ENCODE peak calls at places on chromosomes 12 and 14, in nine cellular contexts. One of them, this sample, is unnamed. For H3K27me3, the result is how much of the 10 kb centered on the place peaks cover.

GRCh38 chr14:29521526-29522137 is 406.0 kb downstream of the PRKD1 start:
- DNase-seq in thyroid gland: no peak
- DNase-seq in CD8-positive, alpha-beta T cell: no peak
- DNase-seq in upper lobe of right lung: no peak
- DNase-seq in GM23248: peak
- DNase-seq in dorsolateral prefrontal cortex: no peak
- DNase-seq in RWPE2: no peak
- DNase-seq in WERI-Rb-1: peak
- DNase-seq in lower lobe of right lung: no peak
- DNase-seq in this sample: no peak

GRCh38 chr14:103207038-103207403 is 83.8 kb downstream of the TNFAIP2 start:
- DNase-seq in GM23248: peak
- DNase-seq in dorsolateral prefrontal cortex: peak
- DNase-seq in RWPE2: peak
- DNase-seq in thyroid gland: peak
- DNase-seq in WERI-Rb-1: no peak
- DNase-seq in lower lobe of right lung: peak
- DNase-seq in upper lobe of right lung: peak
- DNase-seq in CD8-positive, alpha-beta T cell: no peak
- DNase-seq in this sample: no peak

GRCh38 chr14:106372870-106373657 is 846.7 kb downstream of the TMEM121 start:
- DNase-seq in thyroid gland: peak
- DNase-seq in upper lobe of right lung: peak
- DNase-seq in lower lobe of right lung: peak
- DNase-seq in dorsolateral prefrontal cortex: no peak
- DNase-seq in RWPE2: peak
- DNase-seq in GM23248: peak
- DNase-seq in CD8-positive, alpha-beta T cell: peak
- DNase-seq in WERI-Rb-1: peak
- DNase-seq in this sample: no peak

GRCh38 chr12:101594700-101595099 is at the start of gene MYBPC1:
- DNase-seq in CD8-positive, alpha-beta T cell: no peak
- DNase-seq in WERI-Rb-1: no peak
- DNase-seq in GM23248: no peak
- DNase-seq in RWPE2: no peak
- DNase-seq in thyroid gland: no peak
- DNase-seq in upper lobe of right lung: no peak
- DNase-seq in lower lobe of right lung: no peak
- DNase-seq in dorsolateral prefrontal cortex: no peak
- DNase-seq in this sample: no peak

GRCh38 chr12:124883263-124883876 is 19.7 kb upstream of the SCARB1 start:
- DNase-seq in lower lobe of right lung: no peak
- DNase-seq in upper lobe of right lung: no peak
- DNase-seq in RWPE2: no peak
- DNase-seq in thyroid gland: no peak
- DNase-seq in WERI-Rb-1: no peak
- DNase-seq in GM23248: peak
- DNase-seq in dorsolateral prefrontal cortex: no peak
- DNase-seq in CD8-positive, alpha-beta T cell: no peak
- DNase-seq in this sample: no peak

GRCh38 chr12:132171968-132172521 is 27.8 kb downstream of the NOC4L start:
- DNase-seq in RWPE2: peak
- DNase-seq in thyroid gland: no peak
- DNase-seq in upper lobe of right lung: peak
- DNase-seq in WERI-Rb-1: no peak
- DNase-seq in dorsolateral prefrontal cortex: no peak
- DNase-seq in lower lobe of right lung: no peak
- DNase-seq in CD8-positive, alpha-beta T cell: no peak
- DNase-seq in GM23248: no peak
- DNase-seq in this sample: no peak

GRCh38 chr12:116977465-116978380 is 67.0 kb downstream of the FBXW8 start:
- DNase-seq in upper lobe of right lung: no peak
- DNase-seq in WERI-Rb-1: no peak
- DNase-seq in GM23248: no peak
- DNase-seq in CD8-positive, alpha-beta T cell: no peak
- DNase-seq in lower lobe of right lung: no peak
- DNase-seq in RWPE2: no peak
- DNase-seq in dorsolateral prefrontal cortex: no peak
- DNase-seq in thyroid gland: no peak
- DNase-seq in this sample: no peak

GRCh38 chr14:100554082-100554677 is 33.0 kb downstream of the BEGAIN start:
- DNase-seq in WERI-Rb-1: peak
- DNase-seq in thyroid gland: no peak
- DNase-seq in dorsolateral prefrontal cortex: no peak
- DNase-seq in lower lobe of right lung: peak
- DNase-seq in upper lobe of right lung: peak
- DNase-seq in CD8-positive, alpha-beta T cell: no peak
- DNase-seq in GM23248: peak
- DNase-seq in RWPE2: no peak
- DNase-seq in this sample: no peak

GRCh38 chr12:57861967-57862366 is 15.4 kb upstream of the CTDSP2 start:
- DNase-seq in dorsolateral prefrontal cortex: no peak
- DNase-seq in thyroid gland: no peak
- DNase-seq in upper lobe of right lung: no peak
- DNase-seq in WERI-Rb-1: no peak
- DNase-seq in CD8-positive, alpha-beta T cell: no peak
- DNase-seq in lower lobe of right lung: no peak
- DNase-seq in RWPE2: no peak
- DNase-seq in GM23248: no peak
- DNase-seq in this sample: no peak

GRCh38 chr12:57866308-57867019 is 19.9 kb upstream of the CTDSP2 start:
- DNase-seq in GM23248: no peak
- DNase-seq in WERI-Rb-1: no peak
- DNase-seq in lower lobe of right lung: no peak
- DNase-seq in CD8-positive, alpha-beta T cell: no peak
- DNase-seq in thyroid gland: no peak
- DNase-seq in upper lobe of right lung: no peak
- DNase-seq in RWPE2: no peak
- DNase-seq in dorsolateral prefrontal cortex: no peak
- DNase-seq in this sample: no peak

GRCh38 chr12:57863676-57864075 is 17.1 kb upstream of the CTDSP2 start:
- DNase-seq in WERI-Rb-1: no peak
- DNase-seq in upper lobe of right lung: no peak
- DNase-seq in thyroid gland: no peak
- DNase-seq in CD8-positive, alpha-beta T cell: no peak
- DNase-seq in lower lobe of right lung: no peak
- DNase-seq in dorsolateral prefrontal cortex: no peak
- DNase-seq in RWPE2: no peak
- DNase-seq in GM23248: no peak
- DNase-seq in this sample: no peak

GRCh38 chr12:57864382-57864781 is 17.9 kb upstream of the CTDSP2 start:
- DNase-seq in CD8-positive, alpha-beta T cell: no peak
- DNase-seq in lower lobe of right lung: no peak
- DNase-seq in dorsolateral prefrontal cortex: no peak
- DNase-seq in GM23248: peak
- DNase-seq in WERI-Rb-1: no peak
- DNase-seq in thyroid gland: no peak
- DNase-seq in upper lobe of right lung: no peak
- DNase-seq in RWPE2: no peak
- DNase-seq in this sample: no peak

DNA sequence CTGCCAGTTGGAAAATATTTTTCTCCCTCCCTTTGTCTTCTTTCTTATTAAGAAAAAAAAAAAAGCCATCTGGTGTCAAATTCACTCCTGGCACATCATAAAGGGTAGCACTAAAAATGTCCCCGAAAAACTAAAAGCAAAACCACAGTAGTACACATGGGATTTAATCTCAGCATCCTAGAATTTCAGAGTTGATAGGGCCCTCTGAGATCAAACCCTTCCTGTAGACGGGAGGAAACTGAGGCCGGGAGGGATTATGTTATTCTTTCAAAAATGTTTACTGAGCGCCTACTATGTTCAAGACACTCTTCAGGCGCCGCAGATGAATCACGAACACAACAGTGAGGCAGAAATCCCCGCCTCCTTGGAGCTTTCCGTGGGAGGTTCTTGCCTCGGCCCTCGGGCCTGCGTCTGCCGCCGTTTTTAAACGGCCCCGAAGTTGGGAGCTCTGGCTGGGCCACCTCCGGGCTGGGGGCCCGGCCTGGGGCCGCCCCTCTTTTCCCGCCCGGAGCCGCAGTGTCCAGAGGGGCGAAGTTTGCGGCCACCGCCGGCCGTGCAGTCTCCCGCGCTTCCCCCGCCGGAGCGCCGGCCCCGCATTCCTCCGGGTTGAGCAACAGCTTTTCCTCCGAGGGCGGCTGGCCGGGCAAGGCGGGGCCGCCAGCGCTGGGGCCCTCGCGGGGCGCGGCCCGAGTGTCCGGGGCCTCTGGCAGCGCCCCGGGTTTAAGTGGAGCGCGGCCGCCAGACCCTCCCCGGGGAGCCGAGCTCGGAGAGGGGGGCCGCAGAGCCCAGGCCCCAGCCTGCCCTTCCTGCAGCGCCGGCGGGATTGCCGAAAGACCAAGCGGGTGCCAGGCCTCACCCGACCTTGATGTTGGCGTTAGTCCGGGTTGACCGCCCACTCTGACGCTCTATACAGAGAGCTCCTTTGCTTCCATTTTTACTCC is 18.6 kb upstream of the CTDSP2 start:
- DNase-seq in upper lobe of right lung: peak
- DNase-seq in dorsolateral prefrontal cortex: peak
- DNase-seq in WERI-Rb-1: no peak
- DNase-seq in thyroid gland: peak
- DNase-seq in CD8-positive, alpha-beta T cell: peak
- DNase-seq in GM23248: peak
- DNase-seq in lower lobe of right lung: peak
- DNase-seq in RWPE2: peak
- DNase-seq in this sample: peak
- H3K27ac ChIP-seq in upper lobe of right lung: peak
- H3K27ac ChIP-seq in dorsolateral prefrontal cortex: peak
- H3K27ac ChIP-seq in WERI-Rb-1: peak
- H3K27ac ChIP-seq in thyroid gland: peak
- H3K27ac ChIP-seq in CD8-positive, alpha-beta T cell: no peak
- H3K27ac ChIP-seq in GM23248: peak
- H3K27ac ChIP-seq in lower lobe of right lung: peak
- H3K27ac ChIP-seq in RWPE2: peak
- H3K27ac ChIP-seq in this sample: peak

GRCh38 chr14:74240794-74241610 is 1.8 kb downstream of the VSX2 start:
- DNase-seq in lower lobe of right lung: no peak
- DNase-seq in upper lobe of right lung: no peak
- DNase-seq in dorsolateral prefrontal cortex: no peak
- DNase-seq in CD8-positive, alpha-beta T cell: peak
- DNase-seq in WERI-Rb-1: no peak
- DNase-seq in RWPE2: peak
- DNase-seq in GM23248: peak
- DNase-seq in thyroid gland: peak
- DNase-seq in this sample: no peak
- H3K27me3 ChIP-seq in lower lobe of right lung: half or more
- H3K27me3 ChIP-seq in upper lobe of right lung: half or more
- H3K27me3 ChIP-seq in dorsolateral prefrontal cortex: half or more
- H3K27me3 ChIP-seq in CD8-positive, alpha-beta T cell: under half
- H3K27me3 ChIP-seq in WERI-Rb-1: under half
- H3K27me3 ChIP-seq in RWPE2: half or more
- H3K27me3 ChIP-seq in GM23248: half or more
- H3K27me3 ChIP-seq in thyroid gland: half or more
- H3K27me3 ChIP-seq in this sample: half or more

DNA sequence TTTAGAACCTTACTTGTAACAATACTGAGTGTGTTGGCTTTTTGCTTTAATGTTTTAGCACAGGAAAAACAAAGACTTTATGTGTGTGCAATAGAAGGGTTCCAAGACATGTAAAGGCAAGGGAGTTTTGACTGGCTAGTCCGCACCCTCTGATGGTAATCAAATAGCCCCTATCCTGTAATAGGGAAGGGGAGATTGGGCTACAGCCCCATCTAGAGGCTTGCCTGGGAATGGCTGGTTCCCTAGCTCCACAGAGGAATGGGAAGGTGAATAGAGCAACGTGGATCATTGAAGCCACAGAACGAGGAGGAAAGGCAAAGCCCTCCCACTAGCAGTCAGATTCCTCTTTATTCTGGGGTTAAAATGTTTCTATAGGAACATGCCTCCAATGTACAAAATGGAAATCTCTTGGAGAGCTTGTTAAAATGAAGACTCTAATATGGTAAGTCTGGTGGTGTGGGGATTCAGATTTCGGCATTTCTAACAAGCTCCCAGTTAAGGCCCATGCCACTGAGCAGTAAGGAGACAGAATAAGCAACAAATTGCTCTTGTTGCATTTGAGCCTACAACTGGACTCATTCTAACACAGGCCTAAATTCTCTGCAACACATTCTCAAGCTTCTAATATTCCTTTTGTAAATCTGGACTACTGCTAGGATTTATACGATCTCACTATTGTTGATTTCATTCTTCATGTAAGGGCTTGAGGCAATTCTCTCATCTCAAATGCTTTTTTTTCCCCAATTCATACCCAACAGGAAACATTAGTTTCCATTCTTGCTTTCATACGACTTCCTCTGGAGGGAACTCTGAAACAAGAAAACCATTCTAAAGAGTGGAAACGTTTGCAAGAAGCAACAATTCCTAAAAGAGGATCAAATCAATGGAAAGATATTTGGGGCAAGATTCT is 57.1 kb downstream of the NIN start:
- DNase-seq in lower lobe of right lung: no peak
- DNase-seq in dorsolateral prefrontal cortex: peak
- DNase-seq in RWPE2: no peak
- DNase-seq in WERI-Rb-1: peak
- DNase-seq in upper lobe of right lung: no peak
- DNase-seq in thyroid gland: peak
- DNase-seq in CD8-positive, alpha-beta T cell: peak
- DNase-seq in GM23248: peak
- DNase-seq in this sample: peak
- H3K27ac ChIP-seq in lower lobe of right lung: no peak
- H3K27ac ChIP-seq in dorsolateral prefrontal cortex: peak
- H3K27ac ChIP-seq in RWPE2: peak
- H3K27ac ChIP-seq in WERI-Rb-1: no peak
- H3K27ac ChIP-seq in upper lobe of right lung: no peak
- H3K27ac ChIP-seq in thyroid gland: no peak
- H3K27ac ChIP-seq in CD8-positive, alpha-beta T cell: no peak
- H3K27ac ChIP-seq in GM23248: peak
- H3K27ac ChIP-seq in this sample: no peak

GRCh38 chr12:76878899-76879709 is at the start of gene CSRP2:
- DNase-seq in upper lobe of right lung: peak
- DNase-seq in GM23248: peak
- DNase-seq in lower lobe of right lung: peak
- DNase-seq in RWPE2: peak
- DNase-seq in dorsolateral prefrontal cortex: peak
- DNase-seq in thyroid gland: peak
- DNase-seq in CD8-positive, alpha-beta T cell: peak
- DNase-seq in WERI-Rb-1: peak
- DNase-seq in this sample: peak

GRCh38 chr12:76879710-76880025 is 849 bp upstream of the CSRP2 start:
- DNase-seq in WERI-Rb-1: no peak
- DNase-seq in thyroid gland: no peak
- DNase-seq in GM23248: no peak
- DNase-seq in lower lobe of right lung: no peak
- DNase-seq in dorsolateral prefrontal cortex: no peak
- DNase-seq in RWPE2: no peak
- DNase-seq in upper lobe of right lung: no peak
- DNase-seq in CD8-positive, alpha-beta T cell: no peak
- DNase-seq in this sample: peak

GRCh38 chr12:76880156-76881023 is 1.6 kb upstream of the CSRP2 start:
- DNase-seq in lower lobe of right lung: no peak
- DNase-seq in RWPE2: no peak
- DNase-seq in GM23248: no peak
- DNase-seq in CD8-positive, alpha-beta T cell: no peak
- DNase-seq in WERI-Rb-1: no peak
- DNase-seq in dorsolateral prefrontal cortex: no peak
- DNase-seq in upper lobe of right lung: no peak
- DNase-seq in thyroid gland: no peak
- DNase-seq in this sample: peak

GRCh38 chr12:76876696-76877229 is 2.1 kb downstream of the CSRP2 start:
- DNase-seq in RWPE2: no peak
- DNase-seq in CD8-positive, alpha-beta T cell: no peak
- DNase-seq in upper lobe of right lung: no peak
- DNase-seq in WERI-Rb-1: no peak
- DNase-seq in thyroid gland: no peak
- DNase-seq in lower lobe of right lung: no peak
- DNase-seq in dorsolateral prefrontal cortex: no peak
- DNase-seq in GM23248: no peak
- DNase-seq in this sample: no peak

GRCh38 chr12:76878045-76878898 is 547 bp downstream of the CSRP2 start:
- DNase-seq in thyroid gland: peak
- DNase-seq in lower lobe of right lung: peak
- DNase-seq in CD8-positive, alpha-beta T cell: peak
- DNase-seq in RWPE2: no peak
- DNase-seq in dorsolateral prefrontal cortex: peak
- DNase-seq in upper lobe of right lung: no peak
- DNase-seq in GM23248: peak
- DNase-seq in WERI-Rb-1: peak
- DNase-seq in this sample: no peak
- H3K27me3 ChIP-seq in thyroid gland: under half
- H3K27me3 ChIP-seq in lower lobe of right lung: under half
- H3K27me3 ChIP-seq in CD8-positive, alpha-beta T cell: under half
- H3K27me3 ChIP-seq in RWPE2: under half
- H3K27me3 ChIP-seq in dorsolateral prefrontal cortex: under half
- H3K27me3 ChIP-seq in upper lobe of right lung: under half
- H3K27me3 ChIP-seq in GM23248: under half
- H3K27me3 ChIP-seq in WERI-Rb-1: under half
- H3K27me3 ChIP-seq in this sample: under half